ENCODE peak calls at places on chromosomes 3 and 15, in nine cellular contexts. One of them, this sample, is unnamed.

GRCh38 chr3:71341721-71342120 is 241.8 kb downstream of the FOXP1 start:
- DNase-seq in activated CD4-positive, alpha-beta memory T cell treated with anti-CD3 and anti-CD28 coated beads, Interleukin-2, amount 10 ng/mL, durations not matched to agents 7 days and 5 days: no peak
- DNase-seq in stimulated activated CD8-positive, alpha-beta memory T cell treated with anti-CD3 and anti-CD28 coated beads, Interleukin-2, amount 100 ng/mL, for 1 hour: no peak
- DNase-seq in left colon: no peak
- DNase-seq in NCI-H1436: no peak
- DNase-seq in ELF-1: no peak
- DNase-seq in ascending aorta: no peak
- DNase-seq in mucosa of descending colon: no peak
- DNase-seq in adrenal gland: no peak
- DNase-seq in this sample: no peak

GRCh38 chr3:58651268-58651667 is 15.3 kb downstream of the FAM3D start:
- DNase-seq in activated CD4-positive, alpha-beta memory T cell treated with anti-CD3 and anti-CD28 coated beads, Interleukin-2, amount 10 ng/mL, durations not matched to agents 7 days and 5 days: no peak
- DNase-seq in stimulated activated CD8-positive, alpha-beta memory T cell treated with anti-CD3 and anti-CD28 coated beads, Interleukin-2, amount 100 ng/mL, for 1 hour: no peak
- DNase-seq in left colon: no peak
- DNase-seq in NCI-H1436: no peak
- DNase-seq in ELF-1: no peak
- DNase-seq in ascending aorta: no peak
- DNase-seq in mucosa of descending colon: no peak
- DNase-seq in adrenal gland: no peak
- DNase-seq in this sample: no peak

GRCh38 chr3:48352546-48352945 is 19.1 kb upstream of the SPINK8 start:
- DNase-seq in activated CD4-positive, alpha-beta memory T cell treated with anti-CD3 and anti-CD28 coated beads, Interleukin-2, amount 10 ng/mL, durations not matched to agents 7 days and 5 days: no peak
- DNase-seq in stimulated activated CD8-positive, alpha-beta memory T cell treated with anti-CD3 and anti-CD28 coated beads, Interleukin-2, amount 100 ng/mL, for 1 hour: no peak
- DNase-seq in left colon: no peak
- DNase-seq in NCI-H1436: no peak
- DNase-seq in ELF-1: no peak
- DNase-seq in ascending aorta: no peak
- DNase-seq in mucosa of descending colon: no peak
- DNase-seq in adrenal gland: no peak
- DNase-seq in this sample: no peak

GRCh38 chr3:121969631-121970030 is 52.4 kb downstream of the ILDR1 start:
- DNase-seq in activated CD4-positive, alpha-beta memory T cell treated with anti-CD3 and anti-CD28 coated beads, Interleukin-2, amount 10 ng/mL, durations not matched to agents 7 days and 5 days: no peak
- DNase-seq in stimulated activated CD8-positive, alpha-beta memory T cell treated with anti-CD3 and anti-CD28 coated beads, Interleukin-2, amount 100 ng/mL, for 1 hour: no peak
- DNase-seq in left colon: no peak
- DNase-seq in NCI-H1436: no peak
- DNase-seq in ELF-1: no peak
- DNase-seq in ascending aorta: no peak
- DNase-seq in mucosa of descending colon: no peak
- DNase-seq in adrenal gland: no peak
- DNase-seq in this sample: no peak

GRCh38 chr15:60237411-60237810 is 160.4 kb downstream of the ANXA2 start:
- DNase-seq in activated CD4-positive, alpha-beta memory T cell treated with anti-CD3 and anti-CD28 coated beads, Interleukin-2, amount 10 ng/mL, durations not matched to agents 7 days and 5 days: no peak
- DNase-seq in stimulated activated CD8-positive, alpha-beta memory T cell treated with anti-CD3 and anti-CD28 coated beads, Interleukin-2, amount 100 ng/mL, for 1 hour: no peak
- DNase-seq in left colon: no peak
- DNase-seq in NCI-H1436: no peak
- DNase-seq in ELF-1: peak
- DNase-seq in ascending aorta: no peak
- DNase-seq in mucosa of descending colon: no peak
- DNase-seq in adrenal gland: no peak
- DNase-seq in this sample: no peak

GRCh38 chr3:151037746-151038145 is 47.7 kb upstream of the MED12L start:
- DNase-seq in activated CD4-positive, alpha-beta memory T cell treated with anti-CD3 and anti-CD28 coated beads, Interleukin-2, amount 10 ng/mL, durations not matched to agents 7 days and 5 days: no peak
- DNase-seq in stimulated activated CD8-positive, alpha-beta memory T cell treated with anti-CD3 and anti-CD28 coated beads, Interleukin-2, amount 100 ng/mL, for 1 hour: no peak
- DNase-seq in left colon: peak
- DNase-seq in NCI-H1436: no peak
- DNase-seq in ELF-1: peak
- DNase-seq in ascending aorta: no peak
- DNase-seq in mucosa of descending colon: peak
- DNase-seq in adrenal gland: peak
- DNase-seq in this sample: peak

GRCh38 chr15:70299931-70300858 is 202.5 kb upstream of the TLE3 start:
- DNase-seq in activated CD4-positive, alpha-beta memory T cell treated with anti-CD3 and anti-CD28 coated beads, Interleukin-2, amount 10 ng/mL, durations not matched to agents 7 days and 5 days: peak
- DNase-seq in stimulated activated CD8-positive, alpha-beta memory T cell treated with anti-CD3 and anti-CD28 coated beads, Interleukin-2, amount 100 ng/mL, for 1 hour: peak
- DNase-seq in left colon: no peak
- DNase-seq in NCI-H1436: no peak
- DNase-seq in ELF-1: no peak
- DNase-seq in ascending aorta: no peak
- DNase-seq in mucosa of descending colon: peak
- DNase-seq in adrenal gland: no peak
- DNase-seq in this sample: no peak

GRCh38 chr3:97804471-97804870 is 17.3 kb upstream of the CRYBG3 start:
- DNase-seq in activated CD4-positive, alpha-beta memory T cell treated with anti-CD3 and anti-CD28 coated beads, Interleukin-2, amount 10 ng/mL, durations not matched to agents 7 days and 5 days: no peak
- DNase-seq in stimulated activated CD8-positive, alpha-beta memory T cell treated with anti-CD3 and anti-CD28 coated beads, Interleukin-2, amount 100 ng/mL, for 1 hour: no peak
- DNase-seq in left colon: no peak
- DNase-seq in NCI-H1436: no peak
- DNase-seq in ELF-1: no peak
- DNase-seq in ascending aorta: no peak
- DNase-seq in mucosa of descending colon: no peak
- DNase-seq in adrenal gland: no peak
- DNase-seq in this sample: no peak

This sample was measured in GOT3.